ENCODE peak calls at places on chromosomes 7 and 10, in six cellular contexts. One of them, this sample, is unnamed.

GRCh38 chr10:11160982-11161554 is 143.4 kb downstream of the CELF2 start:
- DNase-seq in fibroblast of pulmonary artery: no peak
- DNase-seq in H9: no peak
- DNase-seq in choroid plexus epithelial cell: no peak
- DNase-seq in endothelial cell: no peak
- DNase-seq in GM19239: no peak
- DNase-seq in this sample: no peak

GRCh38 chr10:76411719-76412435 is 980.5 kb downstream of the LRMDA start:
- DNase-seq in fibroblast of pulmonary artery: no peak
- DNase-seq in H9: no peak
- DNase-seq in choroid plexus epithelial cell: no peak
- DNase-seq in endothelial cell: no peak
- DNase-seq in GM19239: no peak
- DNase-seq in this sample: no peak

GRCh38 chr7:113015038-113015645 is 71.5 kb downstream of the GPR85 start:
- DNase-seq in fibroblast of pulmonary artery: peak; percentile 63
- DNase-seq in H9: no peak
- DNase-seq in choroid plexus epithelial cell: peak; percentile 77
- DNase-seq in endothelial cell: no peak
- DNase-seq in GM19239: no peak
- DNase-seq in this sample: peak; percentile 70

GRCh38 chr7:69599211-69599878 is 1.1 kb downstream of the AUTS2 start:
- DNase-seq in fibroblast of pulmonary artery: no peak
- DNase-seq in H9: peak; percentile 34
- DNase-seq in choroid plexus epithelial cell: no peak
- DNase-seq in endothelial cell: peak; percentile 46
- DNase-seq in GM19239: peak; percentile 20
- DNase-seq in this sample: peak; percentile 27

GRCh38 chr10:124164252-124164651 is 70.9 kb upstream of the CHST15 start:
- DNase-seq in fibroblast of pulmonary artery: no peak
- DNase-seq in H9: no peak
- DNase-seq in choroid plexus epithelial cell: peak; percentile 38
- DNase-seq in endothelial cell: no peak
- DNase-seq in GM19239: no peak
- DNase-seq in this sample: peak; percentile 39

GRCh38 chr10:46263831-46264268 is 22.9 kb upstream of the ANTXRL start:
- DNase-seq in fibroblast of pulmonary artery: no peak
- DNase-seq in H9: no peak
- DNase-seq in choroid plexus epithelial cell: no peak
- DNase-seq in endothelial cell: no peak
- DNase-seq in GM19239: no peak
- DNase-seq in this sample: no peak

GRCh38 chr10:125479059-125479458 is 203.9 kb downstream of the TEX36 start:
- DNase-seq in fibroblast of pulmonary artery: no peak
- DNase-seq in H9: no peak
- DNase-seq in choroid plexus epithelial cell: peak; percentile 2
- DNase-seq in endothelial cell: no peak
- DNase-seq in GM19239: no peak
- DNase-seq in this sample: no peak

GRCh38 chr7:42212541-42213090 is 24.4 kb downstream of the GLI3 start:
- DNase-seq in fibroblast of pulmonary artery: no peak
- DNase-seq in H9: peak; percentile 43
- DNase-seq in choroid plexus epithelial cell: no peak
- DNase-seq in endothelial cell: no peak
- DNase-seq in GM19239: no peak
- DNase-seq in this sample: no peak

GRCh38 chr7:93043393-93043985 is 74.3 kb downstream of the SAMD9 start:
- DNase-seq in fibroblast of pulmonary artery: peak; percentile 83
- DNase-seq in H9: peak; percentile 50
- DNase-seq in choroid plexus epithelial cell: peak; percentile 87
- DNase-seq in endothelial cell: peak; percentile 32
- DNase-seq in GM19239: no peak
- DNase-seq in this sample: peak; percentile 73

GRCh38 chr10:117552156-117552620 is 9.6 kb downstream of the EMX2 start:
- DNase-seq in fibroblast of pulmonary artery: no peak
- DNase-seq in H9: peak; percentile 77
- DNase-seq in choroid plexus epithelial cell: no peak
- DNase-seq in endothelial cell: peak; percentile 26
- DNase-seq in GM19239: no peak
- DNase-seq in this sample: no peak

GRCh38 chr7:42198974-42199668 is 37.9 kb downstream of the GLI3 start:
- DNase-seq in fibroblast of pulmonary artery: no peak
- DNase-seq in H9: no peak
- DNase-seq in choroid plexus epithelial cell: no peak
- DNase-seq in endothelial cell: no peak
- DNase-seq in GM19239: no peak
- DNase-seq in this sample: peak; percentile 15

GRCh38 chr7:155466142-155466813 is 8.3 kb downstream of the EN2 start:
- DNase-seq in fibroblast of pulmonary artery: no peak
- DNase-seq in H9: no peak
- DNase-seq in choroid plexus epithelial cell: no peak
- DNase-seq in endothelial cell: no peak
- DNase-seq in GM19239: no peak
- DNase-seq in this sample: no peak

GRCh38 chr7:20330176-20330796 is 414 bp upstream of the ITGB8 start:
- DNase-seq in fibroblast of pulmonary artery: peak; percentile 95
- DNase-seq in H9: peak; percentile 79
- DNase-seq in choroid plexus epithelial cell: peak; percentile 89
- DNase-seq in endothelial cell: peak; percentile 65
- DNase-seq in GM19239: peak; percentile 34
- DNase-seq in this sample: peak; percentile 90

GRCh38 chr7:2079332-2080068 is 153.2 kb downstream of the MAD1L1 start:
- DNase-seq in fibroblast of pulmonary artery: no peak
- DNase-seq in H9: no peak
- DNase-seq in choroid plexus epithelial cell: peak; percentile 55
- DNase-seq in endothelial cell: no peak
- DNase-seq in GM19239: no peak
- DNase-seq in this sample: no peak

GRCh38 chr7:9681284-9681683 is 1247.9 kb downstream of the NXPH1 start:
- DNase-seq in fibroblast of pulmonary artery: no peak
- DNase-seq in H9: no peak
- DNase-seq in choroid plexus epithelial cell: no peak
- DNase-seq in endothelial cell: no peak
- DNase-seq in GM19239: no peak
- DNase-seq in this sample: no peak

GRCh38 chr10:87646920-87647319 is 12.8 kb upstream of the PAPSS2 start:
- DNase-seq in fibroblast of pulmonary artery: no peak
- DNase-seq in H9: no peak
- DNase-seq in choroid plexus epithelial cell: no peak
- DNase-seq in endothelial cell: no peak
- DNase-seq in GM19239: no peak
- DNase-seq in this sample: no peak

GRCh38 chr10:83922246-83922860 is 217.0 kb upstream of the GHITM start:
- DNase-seq in fibroblast of pulmonary artery: no peak
- DNase-seq in H9: no peak
- DNase-seq in choroid plexus epithelial cell: no peak
- DNase-seq in endothelial cell: no peak
- DNase-seq in GM19239: no peak
- DNase-seq in this sample: no peak

GRCh38 chr7:37510043-37510634 is 61.5 kb upstream of the ELMO1 start:
- DNase-seq in fibroblast of pulmonary artery: peak; percentile 14
- DNase-seq in H9: no peak
- DNase-seq in choroid plexus epithelial cell: peak; percentile 13
- DNase-seq in endothelial cell: peak; percentile 36
- DNase-seq in GM19239: no peak
- DNase-seq in this sample: no peak

GRCh38 chr10:80474920-80475319 is 20.8 kb downstream of the TSPAN14 start:
- DNase-seq in fibroblast of pulmonary artery: no peak
- DNase-seq in H9: no peak
- DNase-seq in choroid plexus epithelial cell: no peak
- DNase-seq in endothelial cell: no peak
- DNase-seq in GM19239: no peak
- DNase-seq in this sample: no peak

GRCh38 chr7:25353744-25354143 is 125.5 kb upstream of the NPVF start:
- DNase-seq in fibroblast of pulmonary artery: no peak
- DNase-seq in H9: no peak
- DNase-seq in choroid plexus epithelial cell: no peak
- DNase-seq in endothelial cell: no peak
- DNase-seq in GM19239: no peak
- DNase-seq in this sample: no peak

GRCh38 chr7:108348913-108349312 is 107.3 kb downstream of the NRCAM start:
- DNase-seq in fibroblast of pulmonary artery: peak; percentile 94
- DNase-seq in H9: no peak
- DNase-seq in choroid plexus epithelial cell: peak; percentile 89
- DNase-seq in endothelial cell: no peak
- DNase-seq in GM19239: no peak
- DNase-seq in this sample: peak; percentile 91

GRCh38 chr7:898855-899681 is 22.7 kb downstream of the GET4 start:
- DNase-seq in fibroblast of pulmonary artery: no peak
- DNase-seq in H9: peak; percentile 55
- DNase-seq in choroid plexus epithelial cell: no peak
- DNase-seq in endothelial cell: no peak
- DNase-seq in GM19239: no peak
- DNase-seq in this sample: no peak

GRCh38 chr10:112565434-112566053 is 118.5 kb downstream of the VTI1A start:
- DNase-seq in fibroblast of pulmonary artery: peak; percentile 88
- DNase-seq in H9: peak; percentile 44
- DNase-seq in choroid plexus epithelial cell: peak; percentile 89
- DNase-seq in endothelial cell: peak; percentile 67
- DNase-seq in GM19239: peak; percentile 3
- DNase-seq in this sample: peak; percentile 83

GRCh38 chr10:91681361-91682276 is 48.7 kb upstream of the PPP1R3C start:
- DNase-seq in fibroblast of pulmonary artery: peak; percentile 8
- DNase-seq in H9: no peak
- DNase-seq in choroid plexus epithelial cell: no peak
- DNase-seq in endothelial cell: no peak
- DNase-seq in GM19239: no peak
- DNase-seq in this sample: no peak

GRCh38 chr10:89744021-89744420 is 42.6 kb downstream of the KIF20B start:
- DNase-seq in fibroblast of pulmonary artery: peak; percentile 15
- DNase-seq in H9: no peak
- DNase-seq in choroid plexus epithelial cell: peak; percentile 56
- DNase-seq in endothelial cell: no peak
- DNase-seq in GM19239: no peak
- DNase-seq in this sample: peak; percentile 58

This sample was measured in fibroblast of lung.